ENCODE peak calls at places on chromosome 5, in nine cellular contexts. One of them, this sample, is unnamed.

GRCh38 chr5:139877129-139877597 is 81.6 kb downstream of the PSD2 start:
- DNase-seq in uterus: no peak
- DNase-seq in pancreas: no peak
- DNase-seq in lower lobe of right lung: no peak
- DNase-seq in neuronal stem cell: no peak
- DNase-seq in dorsolateral prefrontal cortex: no peak
- DNase-seq in CD8-positive, alpha-beta memory T cell: no peak
- DNase-seq in brain microvascular endothelial cell: no peak
- DNase-seq in fibroblast of pulmonary artery: no peak
- DNase-seq in this sample: no peak

GRCh38 chr5:83518676-83519075 is 47.1 kb downstream of the VCAN start:
- DNase-seq in uterus: no peak
- DNase-seq in CD8-positive, alpha-beta memory T cell: no peak
- DNase-seq in neuronal stem cell: no peak
- DNase-seq in dorsolateral prefrontal cortex: no peak
- DNase-seq in fibroblast of pulmonary artery: peak
- DNase-seq in brain microvascular endothelial cell: no peak
- DNase-seq in pancreas: no peak
- DNase-seq in lower lobe of right lung: no peak
- DNase-seq in this sample: no peak

GRCh38 chr5:57432876-57433275 is 49.7 kb downstream of the ACTBL2 start:
- DNase-seq in neuronal stem cell: no peak
- DNase-seq in lower lobe of right lung: no peak
- DNase-seq in dorsolateral prefrontal cortex: no peak
- DNase-seq in brain microvascular endothelial cell: peak
- DNase-seq in CD8-positive, alpha-beta memory T cell: no peak
- DNase-seq in uterus: no peak
- DNase-seq in pancreas: no peak
- DNase-seq in fibroblast of pulmonary artery: peak
- DNase-seq in this sample: no peak

GRCh38 chr5:83077662-83078261 is 415 bp downstream of the XRCC4 start:
- DNase-seq in lower lobe of right lung: no peak
- DNase-seq in uterus: no peak
- DNase-seq in neuronal stem cell: no peak
- DNase-seq in pancreas: no peak
- DNase-seq in dorsolateral prefrontal cortex: no peak
- DNase-seq in CD8-positive, alpha-beta memory T cell: no peak
- DNase-seq in brain microvascular endothelial cell: peak
- DNase-seq in fibroblast of pulmonary artery: peak
- DNase-seq in this sample: peak

GRCh38 chr5:21654-22233 is 70.2 kb upstream of the PLEKHG4B start:
- DNase-seq in uterus: no peak
- DNase-seq in dorsolateral prefrontal cortex: no peak
- DNase-seq in lower lobe of right lung: no peak
- DNase-seq in brain microvascular endothelial cell: no peak
- DNase-seq in pancreas: no peak
- DNase-seq in fibroblast of pulmonary artery: peak
- DNase-seq in CD8-positive, alpha-beta memory T cell: no peak
- DNase-seq in neuronal stem cell: no peak
- DNase-seq in this sample: peak

GRCh38 chr5:133410335-133410828 is 202.0 kb downstream of the FSTL4 start:
- DNase-seq in lower lobe of right lung: no peak
- DNase-seq in pancreas: no peak
- DNase-seq in dorsolateral prefrontal cortex: no peak
- DNase-seq in neuronal stem cell: no peak
- DNase-seq in uterus: no peak
- DNase-seq in CD8-positive, alpha-beta memory T cell: no peak
- DNase-seq in fibroblast of pulmonary artery: no peak
- DNase-seq in brain microvascular endothelial cell: no peak
- DNase-seq in this sample: no peak

GRCh38 chr5:148390914-148391313 is 7.2 kb downstream of the FBXO38 start:
- DNase-seq in dorsolateral prefrontal cortex: no peak
- DNase-seq in CD8-positive, alpha-beta memory T cell: no peak
- DNase-seq in brain microvascular endothelial cell: no peak
- DNase-seq in fibroblast of pulmonary artery: no peak
- DNase-seq in uterus: no peak
- DNase-seq in lower lobe of right lung: no peak
- DNase-seq in neuronal stem cell: no peak
- DNase-seq in pancreas: no peak
- DNase-seq in this sample: no peak

GRCh38 chr5:135194573-135195266 is 160.7 kb upstream of the PITX1 start:
- DNase-seq in fibroblast of pulmonary artery: peak
- DNase-seq in brain microvascular endothelial cell: no peak
- DNase-seq in neuronal stem cell: no peak
- DNase-seq in CD8-positive, alpha-beta memory T cell: no peak
- DNase-seq in uterus: peak
- DNase-seq in lower lobe of right lung: no peak
- DNase-seq in pancreas: no peak
- DNase-seq in dorsolateral prefrontal cortex: no peak
- DNase-seq in this sample: peak

GRCh38 chr5:147763791-147764525 is 18.6 kb downstream of the JAKMIP2 start:
- DNase-seq in brain microvascular endothelial cell: peak
- DNase-seq in dorsolateral prefrontal cortex: no peak
- DNase-seq in neuronal stem cell: no peak
- DNase-seq in fibroblast of pulmonary artery: peak
- DNase-seq in lower lobe of right lung: no peak
- DNase-seq in uterus: no peak
- DNase-seq in pancreas: no peak
- DNase-seq in CD8-positive, alpha-beta memory T cell: no peak
- DNase-seq in this sample: no peak

GRCh38 chr5:67179695-67180302 is 16.8 kb downstream of the CD180 start:
- DNase-seq in uterus: no peak
- DNase-seq in fibroblast of pulmonary artery: no peak
- DNase-seq in neuronal stem cell: no peak
- DNase-seq in dorsolateral prefrontal cortex: no peak
- DNase-seq in CD8-positive, alpha-beta memory T cell: no peak
- DNase-seq in pancreas: no peak
- DNase-seq in lower lobe of right lung: no peak
- DNase-seq in brain microvascular endothelial cell: no peak
- DNase-seq in this sample: no peak

GRCh38 chr5:64612349-64612961 is 77.8 kb upstream of the SHISAL2B start:
- DNase-seq in neuronal stem cell: peak
- DNase-seq in fibroblast of pulmonary artery: peak
- DNase-seq in CD8-positive, alpha-beta memory T cell: peak
- DNase-seq in lower lobe of right lung: no peak
- DNase-seq in brain microvascular endothelial cell: peak
- DNase-seq in uterus: no peak
- DNase-seq in pancreas: peak
- DNase-seq in dorsolateral prefrontal cortex: peak
- DNase-seq in this sample: peak

GRCh38 chr5:91407204-91407603 is 24.1 kb upstream of the ARRDC3 start:
- DNase-seq in brain microvascular endothelial cell: no peak
- DNase-seq in uterus: no peak
- DNase-seq in dorsolateral prefrontal cortex: no peak
- DNase-seq in neuronal stem cell: no peak
- DNase-seq in pancreas: no peak
- DNase-seq in CD8-positive, alpha-beta memory T cell: no peak
- DNase-seq in fibroblast of pulmonary artery: no peak
- DNase-seq in lower lobe of right lung: no peak
- DNase-seq in this sample: no peak

GRCh38 chr5:2742921-2743679 is 8.4 kb downstream of the IRX2 start:
- DNase-seq in fibroblast of pulmonary artery: no peak
- DNase-seq in pancreas: no peak
- DNase-seq in uterus: no peak
- DNase-seq in CD8-positive, alpha-beta memory T cell: no peak
- DNase-seq in lower lobe of right lung: no peak
- DNase-seq in dorsolateral prefrontal cortex: no peak
- DNase-seq in brain microvascular endothelial cell: no peak
- DNase-seq in neuronal stem cell: no peak
- DNase-seq in this sample: no peak

GRCh38 chr5:160507181-160507811 is 85.6 kb downstream of the PTTG1 start:
- DNase-seq in uterus: no peak
- DNase-seq in CD8-positive, alpha-beta memory T cell: no peak
- DNase-seq in fibroblast of pulmonary artery: peak
- DNase-seq in lower lobe of right lung: no peak
- DNase-seq in neuronal stem cell: no peak
- DNase-seq in pancreas: no peak
- DNase-seq in brain microvascular endothelial cell: peak
- DNase-seq in dorsolateral prefrontal cortex: no peak
- DNase-seq in this sample: peak

GRCh38 chr5:125227333-125228075 is 481.1 kb upstream of the ZNF608 start:
- DNase-seq in brain microvascular endothelial cell: peak
- DNase-seq in pancreas: peak
- DNase-seq in lower lobe of right lung: no peak
- DNase-seq in neuronal stem cell: peak
- DNase-seq in uterus: no peak
- DNase-seq in CD8-positive, alpha-beta memory T cell: no peak
- DNase-seq in dorsolateral prefrontal cortex: no peak
- DNase-seq in fibroblast of pulmonary artery: peak
- DNase-seq in this sample: peak

GRCh38 chr5:133827001-133827400 is 141.4 kb downstream of the C5orf15 start:
- DNase-seq in uterus: no peak
- DNase-seq in CD8-positive, alpha-beta memory T cell: no peak
- DNase-seq in neuronal stem cell: no peak
- DNase-seq in pancreas: peak
- DNase-seq in fibroblast of pulmonary artery: no peak
- DNase-seq in lower lobe of right lung: no peak
- DNase-seq in dorsolateral prefrontal cortex: no peak
- DNase-seq in brain microvascular endothelial cell: no peak
- DNase-seq in this sample: no peak

GRCh38 chr5:131316026-131316425 is 52.2 kb downstream of the CDC42SE2 start:
- DNase-seq in CD8-positive, alpha-beta memory T cell: no peak
- DNase-seq in dorsolateral prefrontal cortex: no peak
- DNase-seq in neuronal stem cell: no peak
- DNase-seq in fibroblast of pulmonary artery: no peak
- DNase-seq in uterus: no peak
- DNase-seq in brain microvascular endothelial cell: no peak
- DNase-seq in lower lobe of right lung: no peak
- DNase-seq in pancreas: no peak
- DNase-seq in this sample: no peak

GRCh38 chr5:99104538-99105132 is 175.8 kb upstream of the CHD1 start:
- DNase-seq in dorsolateral prefrontal cortex: no peak
- DNase-seq in CD8-positive, alpha-beta memory T cell: no peak
- DNase-seq in neuronal stem cell: peak
- DNase-seq in brain microvascular endothelial cell: no peak
- DNase-seq in uterus: no peak
- DNase-seq in lower lobe of right lung: no peak
- DNase-seq in fibroblast of pulmonary artery: peak
- DNase-seq in pancreas: no peak
- DNase-seq in this sample: no peak

GRCh38 chr5:19240150-19240549 is 747.9 kb downstream of the CDH18 start:
- DNase-seq in brain microvascular endothelial cell: no peak
- DNase-seq in uterus: no peak
- DNase-seq in CD8-positive, alpha-beta memory T cell: no peak
- DNase-seq in neuronal stem cell: no peak
- DNase-seq in fibroblast of pulmonary artery: peak
- DNase-seq in lower lobe of right lung: no peak
- DNase-seq in dorsolateral prefrontal cortex: no peak
- DNase-seq in pancreas: no peak
- DNase-seq in this sample: no peak

GRCh38 chr5:151721812-151722391 is 35.2 kb upstream of the SPARC start:
- DNase-seq in neuronal stem cell: no peak
- DNase-seq in uterus: no peak
- DNase-seq in lower lobe of right lung: no peak
- DNase-seq in brain microvascular endothelial cell: no peak
- DNase-seq in CD8-positive, alpha-beta memory T cell: no peak
- DNase-seq in dorsolateral prefrontal cortex: no peak
- DNase-seq in fibroblast of pulmonary artery: no peak
- DNase-seq in pancreas: no peak
- DNase-seq in this sample: no peak
- H3K4me3 ChIP-seq in neuronal stem cell: no peak
- H3K4me3 ChIP-seq in uterus: no peak
- H3K4me3 ChIP-seq in lower lobe of right lung: no peak
- H3K4me3 ChIP-seq in brain microvascular endothelial cell: no peak
- H3K4me3 ChIP-seq in CD8-positive, alpha-beta memory T cell: no peak
- H3K4me3 ChIP-seq in dorsolateral prefrontal cortex: no peak
- H3K4me3 ChIP-seq in fibroblast of pulmonary artery: no peak
- H3K4me3 ChIP-seq in pancreas: no peak
- H3K4me3 ChIP-seq in this sample: no peak

DNA sequence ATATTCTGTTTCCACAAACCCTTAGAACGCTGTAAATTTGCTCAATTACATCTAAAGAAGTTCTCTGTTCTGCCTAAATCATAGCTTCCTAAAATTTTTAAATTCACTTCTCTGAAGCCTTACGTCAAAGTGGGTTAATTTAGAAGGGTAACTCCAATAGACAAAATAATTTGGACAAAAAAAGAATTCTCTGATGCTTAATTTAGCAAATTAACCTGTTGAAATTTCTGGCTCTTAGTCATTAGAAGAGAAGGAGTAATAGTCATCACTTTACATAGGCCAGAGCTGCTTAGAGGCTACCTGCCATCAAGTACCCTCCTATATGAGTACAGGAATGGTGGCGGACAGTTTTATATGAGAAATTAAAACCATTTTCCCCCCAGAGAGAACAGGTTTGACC is 3.8 kb downstream of the ELL2 start:
- DNase-seq in uterus: no peak
- DNase-seq in dorsolateral prefrontal cortex: no peak
- DNase-seq in lower lobe of right lung: no peak
- DNase-seq in fibroblast of pulmonary artery: no peak
- DNase-seq in brain microvascular endothelial cell: no peak
- DNase-seq in pancreas: no peak
- DNase-seq in CD8-positive, alpha-beta memory T cell: no peak
- DNase-seq in neuronal stem cell: no peak
- DNase-seq in this sample: no peak
- H3K4me3 ChIP-seq in uterus: no peak
- H3K4me3 ChIP-seq in dorsolateral prefrontal cortex: peak
- H3K4me3 ChIP-seq in lower lobe of right lung: peak
- H3K4me3 ChIP-seq in fibroblast of pulmonary artery: peak
- H3K4me3 ChIP-seq in brain microvascular endothelial cell: no peak
- H3K4me3 ChIP-seq in pancreas: no peak
- H3K4me3 ChIP-seq in CD8-positive, alpha-beta memory T cell: no peak
- H3K4me3 ChIP-seq in neuronal stem cell: no peak
- H3K4me3 ChIP-seq in this sample: peak

DNA sequence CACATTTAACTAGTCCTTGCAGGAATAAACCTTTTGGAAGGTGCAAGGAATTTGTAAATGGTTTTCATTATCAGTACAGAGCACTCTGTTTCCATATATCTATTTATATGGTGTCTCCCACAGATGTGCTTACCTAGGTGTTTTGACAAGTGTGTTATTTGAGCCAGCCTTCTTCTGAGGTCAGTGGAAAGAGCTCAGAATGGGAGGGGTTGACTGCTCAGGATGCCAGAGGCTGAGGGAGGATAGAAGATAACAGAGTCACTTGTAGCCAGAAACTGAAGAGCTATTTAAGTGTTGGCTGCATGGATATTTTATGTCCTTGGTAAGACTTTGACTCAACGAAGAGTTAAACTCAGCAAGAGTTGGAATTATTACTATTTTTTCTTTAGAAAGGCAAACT is 5.0 kb downstream of the CMYA5 start:
- DNase-seq in neuronal stem cell: no peak
- DNase-seq in dorsolateral prefrontal cortex: no peak
- DNase-seq in brain microvascular endothelial cell: peak
- DNase-seq in fibroblast of pulmonary artery: peak
- DNase-seq in lower lobe of right lung: no peak
- DNase-seq in CD8-positive, alpha-beta memory T cell: no peak
- DNase-seq in pancreas: no peak
- DNase-seq in uterus: peak
- DNase-seq in this sample: no peak
- H3K4me3 ChIP-seq in neuronal stem cell: no peak
- H3K4me3 ChIP-seq in dorsolateral prefrontal cortex: no peak
- H3K4me3 ChIP-seq in brain microvascular endothelial cell: no peak
- H3K4me3 ChIP-seq in fibroblast of pulmonary artery: no peak
- H3K4me3 ChIP-seq in lower lobe of right lung: no peak
- H3K4me3 ChIP-seq in CD8-positive, alpha-beta memory T cell: no peak
- H3K4me3 ChIP-seq in pancreas: no peak
- H3K4me3 ChIP-seq in uterus: no peak
- H3K4me3 ChIP-seq in this sample: no peak

GRCh38 chr5:142025637-142026036 is 12.8 kb upstream of the GNPDA1 start:
- DNase-seq in CD8-positive, alpha-beta memory T cell: no peak
- DNase-seq in pancreas: no peak
- DNase-seq in dorsolateral prefrontal cortex: no peak
- DNase-seq in fibroblast of pulmonary artery: no peak
- DNase-seq in lower lobe of right lung: no peak
- DNase-seq in uterus: no peak
- DNase-seq in neuronal stem cell: no peak
- DNase-seq in brain microvascular endothelial cell: no peak
- DNase-seq in this sample: no peak
- H3K4me3 ChIP-seq in CD8-positive, alpha-beta memory T cell: peak
- H3K4me3 ChIP-seq in pancreas: no peak
- H3K4me3 ChIP-seq in dorsolateral prefrontal cortex: peak
- H3K4me3 ChIP-seq in fibroblast of pulmonary artery: peak
- H3K4me3 ChIP-seq in lower lobe of right lung: peak
- H3K4me3 ChIP-seq in uterus: no peak
- H3K4me3 ChIP-seq in neuronal stem cell: peak
- H3K4me3 ChIP-seq in brain microvascular endothelial cell: no peak
- H3K4me3 ChIP-seq in this sample: peak